ENCODE peak calls at places on chromosomes 4 and X, in nine cellular contexts. A is astrocyte, D is GM23248, Z is SK-N-SH, G is IMR-90, W is neuronal stem cell, B is HCT116, S is mesenchymal stem cell, O is DND-41. C is an unnamed sample.

GRCh38 chrX:12360991-12361598 is 222.8 kb downstream of the FRMPD4 start:
- DNase-seq in O (no peak), D (no peak), S (no peak), B (no peak), A (peak), Z (no peak), W (no peak), G (peak), C (no peak)

GRCh38 chrX:68997461-68997860 is 167.8 kb downstream of the PJA1 start:
- DNase-seq in Z (no peak), G (peak), W (no peak), A (no peak), S (no peak), D (no peak), B (no peak), O (no peak), C (no peak)

GRCh38 chrX:39669668-39670067 is 428.1 kb downstream of the BCOR start:
- DNase-seq in O (no peak), G (no peak), A (no peak), Z (no peak), S (no peak), W (no peak), B (no peak), D (no peak), C (no peak)

GRCh38 chrX:52217494-52218160 is 32.9 kb downstream of the MAGED4 start:
- DNase-seq in A (no peak), O (no peak), W (no peak), Z (no peak), G (no peak), B (no peak), D (no peak), S (no peak), C (peak)

GRCh38 chr4:137950286-137950685 is 291.9 kb downstream of the SLC7A11 start:
- DNase-seq in A (no peak), O (no peak), G (no peak), S (no peak), D (no peak), Z (no peak), W (no peak), B (no peak), C (no peak)

GRCh38 chr4:11297201-11297600 is 131.5 kb downstream of the HS3ST1 start:
- DNase-seq in G (no peak), W (no peak), O (no peak), B (peak), S (no peak), A (peak), D (no peak), Z (no peak), C (no peak)

GRCh38 chr4:3671571-3672464 is 94.4 kb upstream of the ADRA2C start:
- DNase-seq in B (no peak), A (no peak), D (no peak), S (peak), Z (no peak), G (peak), O (no peak), W (no peak), C (no peak)

GRCh38 chrX:30627818-30628652 is 25.2 kb upstream of the GK start:
- DNase-seq in W (no peak), Z (no peak), D (no peak), S (peak), G (no peak), B (no peak), A (no peak), O (no peak), C (no peak)

GRCh38 chr4:169015237-169015636 is 5.2 kb upstream of the CBR4 start:
- DNase-seq in D (peak), G (no peak), W (no peak), O (no peak), A (no peak), S (no peak), Z (no peak), B (no peak), C (no peak)

GRCh38 chr4:87901426-87901825 is 68.7 kb downstream of the MEPE start:
- DNase-seq in D (peak), S (no peak), W (no peak), G (no peak), O (no peak), B (no peak), A (no peak), Z (peak), C (no peak)

GRCh38 chr4:3422241-3422801 is 19.4 kb upstream of the HGFAC start:
- DNase-seq in B (no peak), G (no peak), S (no peak), O (no peak), A (no peak), W (no peak), Z (no peak), D (no peak), C (no peak)

GRCh38 chrX:54570332-54570731 is 40.3 kb downstream of the GNL3L start:
- DNase-seq in O (no peak), S (no peak), G (no peak), D (no peak), A (no peak), Z (no peak), B (no peak), W (no peak), C (no peak)

GRCh38 chr4:173782660-173783059 is 252.6 kb upstream of the HAND2 start:
- DNase-seq in Z (no peak), W (no peak), B (no peak), S (no peak), A (no peak), D (no peak), O (no peak), G (no peak), C (no peak)

GRCh38 chr4:54586343-54586953 is 71.3 kb upstream of the KIT start:
- DNase-seq in S (peak), Z (no peak), G (peak), O (no peak), D (peak), W (no peak), B (no peak), A (peak), C (no peak)

GRCh38 chr4:141124224-141124623 is 9.0 kb downstream of the RNF150 start:
- DNase-seq in G (no peak), D (no peak), B (no peak), O (no peak), Z (no peak), S (no peak), A (peak), W (no peak), C (no peak)

GRCh38 chrX:48540015-48540350 is 469 bp downstream of the TBC1D25 start:
- DNase-seq in W (peak), B (peak), S (peak), G (peak), O (peak), D (peak), Z (peak), A (no peak), C (no peak)

GRCh38 chrX:67734111-67734753 is 190.4 kb downstream of the AR start:
- DNase-seq in D (no peak), Z (no peak), B (no peak), O (no peak), A (no peak), S (no peak), G (no peak), W (no peak), C (peak)

GRCh38 chr4:153919667-153920066 is 130.8 kb upstream of the SFRP2 start:
- DNase-seq in G (no peak), B (no peak), Z (no peak), S (no peak), A (no peak), D (peak), W (no peak), O (no peak), C (no peak)

GRCh38 chr4:113997206-113997605 is 17.8 kb upstream of the ARSJ start:
- DNase-seq in W (no peak), A (no peak), G (peak), B (no peak), O (no peak), S (no peak), Z (no peak), D (no peak), C (no peak)

GRCh38 chrX:41027388-41027787 is 57.9 kb upstream of the USP9X start:
- DNase-seq in O (no peak), D (peak), G (peak), S (peak), A (peak), W (no peak), Z (no peak), B (no peak), C (no peak)

GRCh38 chrX:47539860-47540259 is 21.1 kb upstream of the ARAF start:
- DNase-seq in G (peak), S (no peak), O (no peak), D (peak), B (no peak), W (no peak), Z (no peak), A (peak), C (no peak)

GRCh38 chrX:13689519-13690211 is 737 bp downstream of the RAB9A start:
- DNase-seq in S (peak), D (peak), O (no peak), G (peak), B (no peak), W (no peak), Z (no peak), A (peak), C (peak)

GRCh38 chr4:140861359-140862181 is 105.4 kb upstream of the TBC1D9 start:
- DNase-seq in D (peak), Z (peak), S (peak), G (peak), B (peak), W (peak), O (peak), A (peak), C (peak)

GRCh38 chrX:17768997-17769396 is 31.7 kb downstream of the SCML1 start:
- DNase-seq in S (no peak), Z (no peak), A (no peak), W (no peak), D (no peak), O (no peak), B (no peak), G (no peak), C (no peak)

GRCh38 chr4:169115897-169116254 is 105.8 kb upstream of the CBR4 start:
- DNase-seq in B (peak), G (peak), A (peak), D (peak), O (no peak), W (no peak), Z (no peak), S (peak), C (no peak)

GRCh38 chr4:150962245-150962644 is 52.8 kb downstream of the LRBA start:
- DNase-seq in G (peak), A (no peak), D (peak), B (no peak), O (no peak), S (no peak), W (no peak), Z (no peak), C (no peak)

GRCh38 chrX:16188687-16189086 is 21.4 kb downstream of the MAGEB17 start:
- DNase-seq in Z (no peak), D (peak), S (no peak), G (peak), A (peak), B (no peak), W (no peak), O (no peak), C (no peak)

GRCh38 chr4:13705521-13706035 is 78.1 kb upstream of the BOD1L1 start:
- DNase-seq in G (no peak), A (no peak), O (no peak), S (no peak), Z (peak), B (no peak), W (no peak), D (peak), C (no peak)

GRCh38 chr4:13706716-13707115 is 79.2 kb upstream of the BOD1L1 start:
- DNase-seq in S (no peak), W (no peak), A (no peak), Z (no peak), O (no peak), D (peak), B (no peak), G (no peak), C (no peak)

GRCh38 chr4:13704761-13705160 is 77.2 kb upstream of the BOD1L1 start:
- DNase-seq in S (no peak), B (no peak), G (no peak), A (no peak), O (no peak), W (no peak), D (no peak), Z (no peak), C (no peak)

GRCh38 chr4:13704020-13704419 is 76.5 kb upstream of the BOD1L1 start:
- DNase-seq in O (no peak), S (no peak), D (no peak), A (no peak), W (no peak), B (no peak), Z (no peak), G (no peak), C (no peak)

GRCh38 chr4:13706130-13706529 is 78.6 kb upstream of the BOD1L1 start:
- DNase-seq in B (no peak), A (no peak), Z (no peak), O (no peak), S (no peak), W (no peak), D (no peak), G (no peak), C (no peak)
- H2AFZ ChIP-seq in B (no peak), A (no peak), Z (no peak), O (no peak), S (no peak), W (peak), D (no peak), G (no peak), C (no peak)

DNA sequence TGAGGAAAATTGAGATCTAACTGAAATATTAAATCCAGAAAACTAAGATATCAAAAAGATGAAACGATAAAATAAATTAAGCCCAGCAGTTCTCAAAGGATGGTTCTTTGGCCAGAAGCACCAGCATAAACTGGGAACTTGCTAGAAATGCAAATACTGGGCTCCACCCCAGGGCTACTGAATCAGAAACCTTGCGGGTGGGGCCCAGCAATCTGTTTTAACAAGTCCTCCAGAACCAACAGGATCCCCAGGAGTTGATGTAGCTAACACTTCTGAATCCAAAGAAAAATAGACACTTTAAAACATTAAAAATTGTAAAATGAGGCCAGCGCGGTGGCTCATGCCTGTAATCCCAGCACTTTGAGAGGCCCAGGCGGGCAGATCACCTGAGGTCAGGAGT is 14.1 kb upstream of the TMEM154 start:
- DNase-seq in A (no peak), G (no peak), Z (no peak), W (no peak), B (no peak), D (no peak), O (no peak), S (no peak), C (no peak)
- H2AFZ ChIP-seq in A (no peak), G (no peak), Z (no peak), W (no peak), B (no peak), D (no peak), O (no peak), S (no peak), C (no peak)

GRCh38 chrX:120462370-120462769 is 6.7 kb downstream of the LAMP2 start:
- DNase-seq in Z (no peak), S (no peak), O (no peak), A (no peak), D (no peak), W (no peak), B (no peak), G (no peak), C (peak)

GRCh38 chrX:120463241-120463640 is 5.9 kb downstream of the LAMP2 start:
- DNase-seq in G (peak), D (peak), O (no peak), B (no peak), A (no peak), Z (no peak), S (peak), W (no peak), C (peak)

GRCh38 chrX:120468071-120468470 is 1.0 kb downstream of the LAMP2 start:
- DNase-seq in B (no peak), S (peak), A (no peak), G (no peak), W (no peak), Z (no peak), O (peak), D (no peak), C (peak)

GRCh38 chrX:120468479-120468824 is 644 bp downstream of the LAMP2 start:
- DNase-seq in B (no peak), A (no peak), D (peak), W (no peak), Z (no peak), S (peak), O (no peak), G (no peak), C (no peak)

DNA sequence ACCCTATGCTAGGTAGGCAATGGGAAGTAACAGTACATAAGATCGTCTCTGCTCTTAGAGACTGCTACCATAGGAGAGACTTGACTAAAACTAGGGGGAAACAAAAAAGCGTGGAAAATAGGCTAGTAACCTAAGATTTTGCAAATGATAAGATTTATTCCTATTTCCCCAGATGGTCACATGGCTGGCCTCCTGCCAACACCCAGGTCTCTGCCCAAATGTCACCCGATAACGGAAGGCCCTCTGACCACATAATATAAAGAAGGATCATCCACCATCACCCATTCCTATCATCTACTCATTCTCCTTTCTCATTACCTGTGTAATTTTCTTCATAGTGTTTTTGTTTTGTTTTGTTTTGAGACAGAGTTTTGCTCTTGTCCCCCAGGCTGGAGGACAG is 4.7 kb downstream of the LAMP2 start:
- DNase-seq in O (no peak), Z (no peak), S (no peak), B (no peak), D (no peak), A (no peak), W (no peak), G (no peak), C (no peak)
- H2AFZ ChIP-seq in O (no peak), Z (no peak), S (no peak), B (no peak), D (no peak), A (no peak), W (no peak), G (no peak), C (no peak)

GRCh38 chr4:16837475-16837874 is 61.0 kb downstream of the LDB2 start:
- DNase-seq in O (no peak), B (no peak), D (no peak), Z (no peak), W (no peak), S (no peak), A (no peak), G (no peak), C (no peak)

GRCh38 chr4:16836324-16836723 is 62.1 kb downstream of the LDB2 start:
- DNase-seq in W (no peak), G (no peak), B (no peak), S (no peak), D (no peak), A (no peak), O (no peak), Z (no peak), C (no peak)

GRCh38 chr4:16838226-16838875 is 60.1 kb downstream of the LDB2 start:
- DNase-seq in W (no peak), A (no peak), S (no peak), B (no peak), O (no peak), Z (no peak), D (no peak), G (no peak), C (no peak)

GRCh38 chr4:16833722-16834121 is 64.7 kb downstream of the LDB2 start:
- DNase-seq in S (no peak), G (no peak), Z (no peak), B (no peak), O (no peak), W (no peak), A (no peak), D (no peak), C (no peak)

DNA sequence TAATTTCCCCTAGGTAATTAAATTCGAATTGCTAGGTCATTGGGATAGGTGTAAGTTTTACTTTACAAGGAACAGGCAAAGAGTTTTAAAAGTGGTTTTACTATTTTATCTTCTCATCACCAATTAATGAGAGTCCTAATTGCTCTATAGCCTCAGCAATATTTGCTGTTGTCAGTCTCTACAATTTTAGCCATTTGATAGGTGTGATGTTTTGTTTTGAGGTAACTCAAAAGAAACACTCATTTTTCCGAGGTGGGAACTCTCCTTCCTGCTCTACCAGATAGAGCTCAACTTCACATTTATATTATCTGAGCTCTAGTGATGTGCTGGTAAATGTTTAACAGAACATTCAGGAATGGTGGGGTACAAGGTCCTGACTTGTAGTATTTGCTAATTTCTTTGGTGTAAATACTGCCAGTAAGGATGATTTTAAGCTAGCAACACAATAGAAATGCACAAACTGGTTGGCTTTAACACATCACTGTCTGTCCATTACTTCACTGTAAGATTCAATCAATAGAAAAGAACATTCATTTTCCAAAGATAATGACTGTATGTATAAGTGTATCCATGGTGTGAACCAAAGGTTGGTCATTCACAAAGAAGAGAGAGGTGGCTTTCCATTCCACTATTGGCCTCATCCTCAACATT is 62.7 kb downstream of the LDB2 start:
- DNase-seq in D (no peak), O (no peak), S (no peak), W (no peak), G (no peak), A (no peak), Z (no peak), B (no peak), C (no peak)
- H2AFZ ChIP-seq in D (no peak), O (no peak), S (no peak), W (no peak), G (no peak), A (no peak), Z (no peak), B (no peak), C (no peak)

DNA sequence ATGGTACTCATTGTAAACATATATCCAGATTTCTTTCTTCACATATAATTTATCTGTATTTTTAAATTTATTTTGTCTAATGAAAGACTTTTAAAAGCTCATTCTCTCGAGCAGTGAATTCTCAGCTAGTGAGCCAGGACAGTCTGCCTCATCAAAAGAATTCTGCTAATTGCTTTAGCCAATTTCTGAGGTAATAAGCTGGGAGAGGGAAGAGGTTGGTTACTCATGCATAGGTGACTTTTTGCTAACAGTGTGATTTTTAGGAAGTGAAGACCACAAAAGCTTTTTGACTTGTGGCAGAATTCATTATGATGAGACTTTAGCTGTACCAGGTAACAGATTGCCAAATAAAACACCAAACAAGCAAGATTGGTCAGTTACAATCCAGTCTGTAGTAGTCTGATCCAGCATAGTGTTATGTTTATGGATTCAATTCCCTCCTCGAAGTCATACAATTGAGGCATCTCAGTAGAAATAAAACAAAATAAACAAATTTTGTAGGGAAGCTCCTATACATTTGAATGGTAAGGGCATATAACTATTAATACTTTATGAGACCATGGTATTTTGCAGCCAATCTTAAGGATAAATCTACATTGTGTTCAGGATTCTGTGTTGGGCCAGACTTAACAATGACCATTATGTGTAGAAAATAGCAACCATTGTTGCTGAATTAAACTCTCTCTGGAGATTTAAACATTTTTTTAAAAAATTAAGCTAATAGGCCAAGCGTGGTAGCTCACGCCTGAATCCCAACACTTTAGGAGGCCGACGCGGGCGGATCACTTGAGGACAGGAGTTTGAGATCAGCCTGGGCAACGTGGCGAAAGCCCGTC is 21.3 kb downstream of the PLS3 start:
- DNase-seq in B (no peak), G (no peak), A (peak), O (no peak), Z (no peak), D (peak), S (no peak), W (no peak), C (no peak)
- H2AFZ ChIP-seq in B (no peak), G (no peak), A (no peak), O (no peak), Z (no peak), D (no peak), S (no peak), W (no peak), C (no peak)

C was measured in Karpas-422.